ENCODE peak calls at places on chromosomes 12 and 14, in seven cellular contexts. Z is H9, V is neuronal stem cell, B is IMR-90, Y is mesendoderm, G is trophoblast cell, A is H1. E is an unnamed sample. For H3K4me1, the result is how much of the 10 kb centered on the place peaks cover.

GRCh38 chr12:114858388-114859146 is 174.6 kb upstream of the TBX3 start:
- DNase-seq in Z (peak), V (no peak), B (no peak), Y (peak), G (peak), A (no peak), E (no peak)

GRCh38 chr12:104480826-104481457 is 24.2 kb downstream of the CHST11 start:
- DNase-seq in Z (no peak), V (no peak), B (peak), Y (no peak), G (peak), A (no peak), E (peak)

GRCh38 chr12:124637586-124637985 is 70.2 kb upstream of the NCOR2 start:
- DNase-seq in Z (no peak), V (no peak), B (no peak), Y (no peak), G (peak), A (no peak), E (no peak)

GRCh38 chr14:73787760-73788508 is 63.7 kb upstream of the PTGR2 start:
- DNase-seq in Z (no peak), V (no peak), B (peak), Y (no peak), G (no peak), A (no peak), E (peak)

GRCh38 chr14:24903337-24903736 is 146.6 kb downstream of the STXBP6 start:
- DNase-seq in Z (no peak), V (no peak), B (peak), Y (no peak), G (no peak), A (no peak), E (peak)

GRCh38 chr14:69983317-69983716 is 104.1 kb downstream of the SMOC1 start:
- DNase-seq in Z (no peak), V (no peak), B (no peak), Y (no peak), G (no peak), A (no peak), E (no peak)

GRCh38 chr14:32986791-32987545 is 48.3 kb downstream of the NPAS3 start:
- DNase-seq in Z (no peak), V (peak), B (no peak), Y (peak), G (peak), A (no peak), E (peak)

GRCh38 chr14:34103176-34103575 is 152.3 kb upstream of the EGLN3 start:
- DNase-seq in Z (no peak), V (no peak), B (no peak), Y (peak), G (peak), A (no peak), E (no peak)

GRCh38 chr14:65723348-65723747 is 310.8 kb downstream of the FUT8 start:
- DNase-seq in Z (no peak), V (no peak), B (no peak), Y (no peak), G (no peak), A (no peak), E (no peak)

GRCh38 chr12:27142102-27142721 is 59.8 kb upstream of the C12orf71 start:
- DNase-seq in Z (peak), V (peak), B (peak), Y (peak), G (peak), A (peak), E (peak)

GRCh38 chr12:52061470-52062166 is 8.2 kb upstream of the ATG101 start:
- DNase-seq in Z (no peak), V (no peak), B (no peak), Y (no peak), G (no peak), A (no peak), E (peak)

GRCh38 chr12:113152196-113152834 is 2.8 kb downstream of the CFAP73 start:
- DNase-seq in Z (no peak), V (no peak), B (no peak), Y (no peak), G (no peak), A (no peak), E (no peak)

GRCh38 chr12:51183816-51184215 is 10.9 kb upstream of the TFCP2 start:
- DNase-seq in Z (no peak), V (no peak), B (peak), Y (no peak), G (no peak), A (no peak), E (peak)

GRCh38 chr14:94961761-94962575 is 192.1 kb upstream of the GSC start:
- DNase-seq in Z (peak), V (no peak), B (no peak), Y (peak), G (no peak), A (no peak), E (no peak)

GRCh38 chr14:59707778-59708635 is 131.4 kb upstream of the CCDC175 start:
- DNase-seq in Z (no peak), V (no peak), B (no peak), Y (no peak), G (no peak), A (no peak), E (no peak)

GRCh38 chr12:64782181-64782580 is 23.0 kb upstream of the GNS start:
- DNase-seq in Z (no peak), V (no peak), B (no peak), Y (no peak), G (no peak), A (no peak), E (no peak)

GRCh38 chr12:122886851-122887816 is 8.8 kb downstream of the VPS37B start:
- DNase-seq in Z (no peak), V (no peak), B (peak), Y (no peak), G (peak), A (no peak), E (peak)

GRCh38 chr14:54662491-54663116 is 95.7 kb downstream of the SAMD4A start:
- DNase-seq in Z (no peak), V (peak), B (no peak), Y (no peak), G (no peak), A (no peak), E (no peak)

GRCh38 chr14:99173086-99173485 is 98.9 kb downstream of the BCL11B start:
- DNase-seq in Z (peak), V (no peak), B (no peak), Y (no peak), G (no peak), A (peak), E (no peak)

GRCh38 chr14:39873793-39874192 is 441.6 kb upstream of the FBXO33 start:
- DNase-seq in Z (no peak), V (no peak), B (no peak), Y (peak), G (no peak), A (no peak), E (no peak)

GRCh38 chr14:29126361-29126760 is 359.8 kb downstream of the FOXG1 start:
- DNase-seq in Z (no peak), V (no peak), B (peak), Y (no peak), G (peak), A (no peak), E (no peak)

GRCh38 chr12:57227315-57228115 is 2.0 kb upstream of the SHMT2 start:
- DNase-seq in Z (no peak), V (no peak), B (peak), Y (peak), G (no peak), A (no peak), E (no peak)

GRCh38 chr14:67265131-67265530 is 23.9 kb downstream of the PALS1 start:
- DNase-seq in Z (no peak), V (no peak), B (peak), Y (no peak), G (peak), A (no peak), E (no peak)

GRCh38 chr12:57564178-57564740 is 14.4 kb downstream of the KIF5A start:
- DNase-seq in Z (no peak), V (no peak), B (no peak), Y (no peak), G (no peak), A (no peak), E (no peak)

GRCh38 chr12:12909228-12909994 is 18.0 kb downstream of the GPRC5A start:
- DNase-seq in Z (no peak), V (no peak), B (no peak), Y (no peak), G (no peak), A (no peak), E (no peak)
- H3K4me2 ChIP-seq in Z (no peak), V (no peak), B (no peak), Y (no peak), G (no peak), A (no peak), E (no peak)

DNA sequence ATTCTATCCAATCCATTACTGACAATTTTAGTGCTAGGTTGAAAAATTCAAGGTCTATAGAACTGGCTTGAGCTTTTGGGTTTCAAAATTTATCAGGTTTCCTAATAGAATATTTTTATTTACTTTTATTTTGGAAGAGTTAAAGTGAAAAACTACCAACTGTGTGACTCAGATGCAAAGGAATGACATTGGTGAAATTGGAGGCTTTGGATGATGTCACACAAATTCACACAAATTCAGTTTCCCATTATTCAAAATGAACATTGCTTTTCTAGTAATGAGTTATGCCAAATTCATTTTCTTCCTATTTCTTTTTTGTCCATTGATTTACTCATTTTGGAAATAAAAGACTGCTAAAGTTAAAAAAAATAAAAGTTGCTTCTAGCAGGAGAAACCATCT is 186.9 kb downstream of the ALX1 start:
- DNase-seq in Z (no peak), V (no peak), B (peak), Y (no peak), G (no peak), A (no peak), E (peak)
- H3K4ac ChIP-seq in Z (no peak), V (no peak), B (no peak), Y (no peak), G (no peak), A (no peak), E (no peak)

DNA sequence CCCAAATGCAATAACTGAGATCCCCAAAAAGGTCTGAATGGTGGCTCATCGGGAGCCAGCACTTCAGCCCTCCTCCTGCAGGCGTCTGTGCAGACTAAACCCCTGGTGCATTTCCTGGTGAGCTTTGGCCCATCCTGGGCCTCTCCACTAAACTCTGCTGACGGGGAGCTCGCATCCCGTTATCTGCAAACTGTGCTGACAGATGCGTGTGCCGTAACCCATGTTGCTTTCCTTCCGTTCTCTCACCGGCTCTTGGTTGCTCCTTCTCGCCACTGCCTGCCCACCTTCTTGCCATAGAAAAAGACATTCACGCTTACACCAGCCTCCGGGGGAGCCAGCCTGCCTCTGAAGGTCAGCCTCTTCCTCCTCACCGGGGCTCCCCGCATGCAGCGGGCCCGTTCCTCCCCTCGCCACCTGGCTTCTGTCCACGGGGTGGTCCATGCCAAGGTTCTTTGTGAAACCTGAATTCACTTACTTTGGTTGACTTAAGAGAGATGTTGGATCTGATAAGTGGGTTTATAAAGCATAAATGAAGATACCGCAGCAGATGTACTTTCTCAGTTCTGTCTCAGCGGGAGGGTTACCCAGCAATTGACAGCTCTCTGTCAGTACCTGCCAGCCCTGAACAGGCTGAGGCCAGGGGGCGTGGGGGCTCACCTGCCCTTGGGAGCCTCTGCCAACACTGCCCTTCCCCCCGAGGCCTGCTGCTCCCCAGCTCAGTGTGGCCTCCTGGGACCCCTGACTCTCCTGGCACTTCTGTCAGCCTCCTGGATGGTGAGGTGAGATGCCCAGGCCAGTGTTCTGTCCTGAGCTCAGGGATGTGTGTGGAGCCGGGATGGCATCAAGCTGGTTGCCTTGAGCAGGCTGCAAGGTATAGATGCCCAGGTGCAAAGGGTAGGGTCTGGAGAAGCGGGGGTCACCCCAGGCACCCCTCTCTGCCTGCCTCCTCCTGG is 14.2 kb downstream of the ZFYVE21 start:
- DNase-seq in Z (no peak), V (no peak), B (no peak), Y (no peak), G (no peak), A (no peak), E (no peak)
- H3K4me1 ChIP-seq in Z (under half), V (under half), B (under half), Y (under half), G (under half), A (under half), E (under half)

GRCh38 chr12:1977109-1977508 is 27.1 kb downstream of the DCP1B start:
- DNase-seq in Z (no peak), V (no peak), B (no peak), Y (no peak), G (no peak), A (no peak), E (no peak)

GRCh38 chr12:1970331-1970900 is 33.8 kb downstream of the DCP1B start:
- DNase-seq in Z (no peak), V (no peak), B (no peak), Y (peak), G (no peak), A (no peak), E (no peak)

GRCh38 chr12:1972260-1972659 is 32.0 kb downstream of the DCP1B start:
- DNase-seq in Z (no peak), V (no peak), B (peak), Y (no peak), G (no peak), A (no peak), E (peak)

GRCh38 chr12:1974812-1975211 is 29.4 kb downstream of the DCP1B start:
- DNase-seq in Z (no peak), V (no peak), B (no peak), Y (no peak), G (no peak), A (no peak), E (no peak)

GRCh38 chr12:1972856-1973317 is 31.4 kb downstream of the DCP1B start:
- DNase-seq in Z (no peak), V (no peak), B (peak), Y (no peak), G (no peak), A (no peak), E (peak)
- H3K4me2 ChIP-seq in Z (no peak), V (no peak), B (peak), Y (no peak), G (peak), A (no peak), E (no peak)

GRCh38 chr14:72017290-72017689 is 85.1 kb downstream of the RGS6 start:
- DNase-seq in Z (no peak), V (no peak), B (no peak), Y (no peak), G (no peak), A (no peak), E (no peak)

GRCh38 chr14:72010474-72010873 is 78.2 kb downstream of the RGS6 start:
- DNase-seq in Z (no peak), V (no peak), B (no peak), Y (no peak), G (no peak), A (no peak), E (no peak)

GRCh38 chr14:72013606-72014129 is 81.4 kb downstream of the RGS6 start:
- DNase-seq in Z (no peak), V (no peak), B (no peak), Y (no peak), G (no peak), A (no peak), E (no peak)
- H3K4ac ChIP-seq in Z (no peak), V (no peak), B (no peak), Y (no peak), G (no peak), A (no peak), E (no peak)

DNA sequence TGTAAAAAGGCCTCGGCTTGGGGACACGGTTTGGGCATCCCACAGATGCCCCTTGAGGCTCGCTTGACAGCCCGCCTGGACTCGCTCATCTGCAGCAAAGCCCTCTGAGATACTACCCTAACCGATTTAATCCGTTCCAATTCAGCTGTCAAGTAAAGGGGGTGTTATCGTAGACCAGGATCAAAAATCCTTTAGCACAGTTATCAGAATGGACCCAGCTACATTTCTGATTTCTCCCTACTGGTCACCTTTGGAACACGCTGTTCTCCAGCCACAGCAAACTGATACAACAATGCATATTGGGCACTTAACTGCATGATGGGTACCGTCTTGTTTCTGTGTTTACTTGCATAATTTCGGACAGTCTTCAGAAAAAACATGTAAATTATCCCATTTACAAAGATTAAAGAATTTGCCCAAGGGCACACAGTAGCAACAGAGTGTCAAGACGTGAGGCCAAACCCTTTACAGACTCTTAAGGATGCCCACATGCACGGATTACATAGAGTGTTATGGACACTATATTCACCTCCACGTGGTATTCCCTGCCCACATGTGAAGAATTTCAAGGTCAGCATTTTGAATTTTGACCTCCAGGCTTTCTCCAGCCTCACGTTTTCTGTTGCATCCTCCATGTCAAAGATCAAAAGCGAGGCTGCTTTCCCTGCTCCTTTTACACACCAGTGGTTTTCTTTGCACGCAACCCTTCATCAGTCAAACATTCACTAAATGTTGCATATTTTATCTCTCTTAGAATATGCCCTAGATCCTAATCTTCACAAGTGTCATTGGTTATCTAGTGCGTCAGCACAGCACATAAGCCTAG is 3.2 kb upstream of the DUSP6 start:
- DNase-seq in Z (no peak), V (no peak), B (no peak), Y (peak), G (no peak), A (no peak), E (peak)
- H3K4me1 ChIP-seq in Z (under half), V (under half), B (under half), Y (under half), G (under half), A (under half), E (under half)

GRCh38 chr12:1587927-1588573 is 6.3 kb downstream of the FBXL14 start:
- DNase-seq in Z (no peak), V (no peak), B (peak), Y (no peak), G (no peak), A (no peak), E (no peak)
- H3K4me2 ChIP-seq in Z (no peak), V (no peak), B (peak), Y (no peak), G (no peak), A (peak), E (no peak)

E was measured in mesenchymal stem cell.